ENCODE peak calls at places on chromosome 2, in eight cellular contexts. One of them, this sample, is unnamed.

GRCh38 chr2:135843671-135844070 is 6.7 kb upstream of the LCT start:
- DNase-seq in CD4-positive, alpha-beta memory T cell: no peak
- DNase-seq in right atrium auricular region: peak; percentile 5
- DNase-seq in GM23248: peak; percentile 59
- DNase-seq in PC-9: no peak
- DNase-seq in CD8-positive, alpha-beta memory T cell: no peak
- DNase-seq in NT2/D1: no peak
- DNase-seq in ovary: no peak
- DNase-seq in this sample: no peak

GRCh38 chr2:98027955-98028593 is 32.3 kb upstream of the TMEM131 start:
- DNase-seq in GM23248: peak; percentile 39
- DNase-seq in right atrium auricular region: no peak
- DNase-seq in ovary: no peak
- DNase-seq in CD8-positive, alpha-beta memory T cell: no peak
- DNase-seq in NT2/D1: peak; percentile 9
- DNase-seq in CD4-positive, alpha-beta memory T cell: no peak
- DNase-seq in PC-9: peak; percentile 39
- DNase-seq in this sample: no peak

GRCh38 chr2:12253167-12253778 is 463.5 kb upstream of the TRIB2 start:
- DNase-seq in CD8-positive, alpha-beta memory T cell: no peak
- DNase-seq in NT2/D1: no peak
- DNase-seq in CD4-positive, alpha-beta memory T cell: no peak
- DNase-seq in GM23248: no peak
- DNase-seq in right atrium auricular region: no peak
- DNase-seq in ovary: no peak
- DNase-seq in PC-9: no peak
- DNase-seq in this sample: no peak

GRCh38 chr2:179532890-179533289 is 268.3 kb upstream of the SESTD1 start:
- DNase-seq in NT2/D1: no peak
- DNase-seq in CD4-positive, alpha-beta memory T cell: no peak
- DNase-seq in CD8-positive, alpha-beta memory T cell: no peak
- DNase-seq in right atrium auricular region: no peak
- DNase-seq in ovary: no peak
- DNase-seq in GM23248: peak; percentile 13
- DNase-seq in PC-9: no peak
- DNase-seq in this sample: no peak

GRCh38 chr2:196101325-196101981 is 32.8 kb upstream of the DNAH7 start:
- DNase-seq in NT2/D1: no peak
- DNase-seq in ovary: no peak
- DNase-seq in GM23248: peak; percentile 61
- DNase-seq in right atrium auricular region: no peak
- DNase-seq in CD4-positive, alpha-beta memory T cell: no peak
- DNase-seq in PC-9: no peak
- DNase-seq in CD8-positive, alpha-beta memory T cell: no peak
- DNase-seq in this sample: no peak

GRCh38 chr2:43438342-43438741 is 157.5 kb downstream of the THADA start:
- DNase-seq in right atrium auricular region: no peak
- DNase-seq in CD8-positive, alpha-beta memory T cell: no peak
- DNase-seq in NT2/D1: no peak
- DNase-seq in ovary: no peak
- DNase-seq in GM23248: no peak
- DNase-seq in CD4-positive, alpha-beta memory T cell: no peak
- DNase-seq in PC-9: no peak
- DNase-seq in this sample: no peak

GRCh38 chr2:234355052-234355720 is 141.7 kb downstream of the ARL4C start:
- DNase-seq in right atrium auricular region: no peak
- DNase-seq in CD8-positive, alpha-beta memory T cell: no peak
- DNase-seq in ovary: no peak
- DNase-seq in GM23248: no peak
- DNase-seq in PC-9: no peak
- DNase-seq in NT2/D1: no peak
- DNase-seq in CD4-positive, alpha-beta memory T cell: no peak
- DNase-seq in this sample: no peak

GRCh38 chr2:38676681-38677080 is 10.8 kb downstream of the GALM start:
- DNase-seq in NT2/D1: no peak
- DNase-seq in right atrium auricular region: no peak
- DNase-seq in GM23248: no peak
- DNase-seq in PC-9: no peak
- DNase-seq in CD8-positive, alpha-beta memory T cell: no peak
- DNase-seq in CD4-positive, alpha-beta memory T cell: no peak
- DNase-seq in ovary: no peak
- DNase-seq in this sample: no peak

GRCh38 chr2:180604077-180604476 is 376.3 kb upstream of the UBE2E3 start:
- DNase-seq in GM23248: peak; percentile 19
- DNase-seq in CD4-positive, alpha-beta memory T cell: no peak
- DNase-seq in CD8-positive, alpha-beta memory T cell: no peak
- DNase-seq in right atrium auricular region: no peak
- DNase-seq in NT2/D1: peak; percentile 15
- DNase-seq in PC-9: no peak
- DNase-seq in ovary: no peak
- DNase-seq in this sample: no peak

GRCh38 chr2:213104089-213104902 is 47.1 kb downstream of the IKZF2 start:
- DNase-seq in CD8-positive, alpha-beta memory T cell: peak; percentile 43
- DNase-seq in NT2/D1: no peak
- DNase-seq in right atrium auricular region: no peak
- DNase-seq in ovary: no peak
- DNase-seq in PC-9: peak; percentile 12
- DNase-seq in CD4-positive, alpha-beta memory T cell: no peak
- DNase-seq in GM23248: no peak
- DNase-seq in this sample: no peak

GRCh38 chr2:160910681-160911080 is 249.5 kb upstream of the TANK start:
- DNase-seq in PC-9: no peak
- DNase-seq in GM23248: peak; percentile 95
- DNase-seq in CD8-positive, alpha-beta memory T cell: no peak
- DNase-seq in ovary: no peak
- DNase-seq in NT2/D1: no peak
- DNase-seq in right atrium auricular region: no peak
- DNase-seq in CD4-positive, alpha-beta memory T cell: no peak
- DNase-seq in this sample: no peak

GRCh38 chr2:105102963-105103421 is 65.1 kb downstream of the MRPS9 start:
- DNase-seq in PC-9: peak; percentile 64
- DNase-seq in CD4-positive, alpha-beta memory T cell: no peak
- DNase-seq in ovary: no peak
- DNase-seq in GM23248: peak; percentile 55
- DNase-seq in CD8-positive, alpha-beta memory T cell: no peak
- DNase-seq in NT2/D1: peak; percentile 85
- DNase-seq in right atrium auricular region: no peak
- DNase-seq in this sample: no peak

GRCh38 chr2:238428866-238429265 is 2.1 kb downstream of the ASB1 start:
- DNase-seq in PC-9: no peak
- DNase-seq in CD4-positive, alpha-beta memory T cell: no peak
- DNase-seq in NT2/D1: no peak
- DNase-seq in GM23248: no peak
- DNase-seq in ovary: no peak
- DNase-seq in CD8-positive, alpha-beta memory T cell: no peak
- DNase-seq in right atrium auricular region: no peak
- DNase-seq in this sample: no peak
- H3K4me3 ChIP-seq in PC-9: no peak overlapping the region
- H3K4me3 ChIP-seq in CD4-positive, alpha-beta memory T cell: no peak overlapping the region
- H3K4me3 ChIP-seq in NT2/D1: no peak overlapping the region
- H3K4me3 ChIP-seq in GM23248: peak overlapping the region; percentile 89
- H3K4me3 ChIP-seq in ovary: no peak overlapping the region
- H3K4me3 ChIP-seq in CD8-positive, alpha-beta memory T cell: no peak overlapping the region
- H3K4me3 ChIP-seq in right atrium auricular region: no peak overlapping the region
- H3K4me3 ChIP-seq in this sample: no peak overlapping the region

GRCh38 chr2:215826838-215827441 is 186.4 kb downstream of the MREG start:
- DNase-seq in CD4-positive, alpha-beta memory T cell: no peak
- DNase-seq in ovary: no peak
- DNase-seq in NT2/D1: no peak
- DNase-seq in GM23248: peak; percentile 56
- DNase-seq in CD8-positive, alpha-beta memory T cell: no peak
- DNase-seq in PC-9: no peak
- DNase-seq in right atrium auricular region: no peak
- DNase-seq in this sample: no peak

GRCh38 chr2:215829261-215829660 is 184.1 kb downstream of the MREG start:
- DNase-seq in CD4-positive, alpha-beta memory T cell: no peak
- DNase-seq in CD8-positive, alpha-beta memory T cell: no peak
- DNase-seq in ovary: no peak
- DNase-seq in NT2/D1: no peak
- DNase-seq in PC-9: no peak
- DNase-seq in GM23248: no peak
- DNase-seq in right atrium auricular region: no peak
- DNase-seq in this sample: no peak

GRCh38 chr2:215826376-215826775 is 187.0 kb downstream of the MREG start:
- DNase-seq in CD4-positive, alpha-beta memory T cell: no peak
- DNase-seq in PC-9: no peak
- DNase-seq in NT2/D1: no peak
- DNase-seq in right atrium auricular region: no peak
- DNase-seq in ovary: no peak
- DNase-seq in GM23248: peak; percentile 28
- DNase-seq in CD8-positive, alpha-beta memory T cell: no peak
- DNase-seq in this sample: no peak

GRCh38 chr2:215830313-215830712 is 183.0 kb downstream of the MREG start:
- DNase-seq in CD8-positive, alpha-beta memory T cell: no peak
- DNase-seq in CD4-positive, alpha-beta memory T cell: no peak
- DNase-seq in PC-9: peak; percentile 49
- DNase-seq in right atrium auricular region: peak; percentile 85
- DNase-seq in NT2/D1: no peak
- DNase-seq in GM23248: peak; percentile 93
- DNase-seq in ovary: peak; percentile 30
- DNase-seq in this sample: no peak

GRCh38 chr2:215828528-215829184 is 184.7 kb downstream of the MREG start:
- DNase-seq in NT2/D1: peak; percentile 72
- DNase-seq in GM23248: peak; percentile 74
- DNase-seq in CD4-positive, alpha-beta memory T cell: peak; percentile 36
- DNase-seq in PC-9: peak; percentile 65
- DNase-seq in right atrium auricular region: peak; percentile 69
- DNase-seq in CD8-positive, alpha-beta memory T cell: peak; percentile 30
- DNase-seq in ovary: peak; percentile 65
- DNase-seq in this sample: peak; percentile 56
- H3K4me1 ChIP-seq in NT2/D1: no peaks in the 10 kb centered on the region
- H3K4me1 ChIP-seq in GM23248: peaks cover 76% of the 10 kb centered on the region
- H3K4me1 ChIP-seq in CD4-positive, alpha-beta memory T cell: no peaks in the 10 kb centered on the region
- H3K4me1 ChIP-seq in PC-9: peaks cover 50% of the 10 kb centered on the region
- H3K4me1 ChIP-seq in right atrium auricular region: peaks cover 5% of the 10 kb centered on the region
- H3K4me1 ChIP-seq in CD8-positive, alpha-beta memory T cell: no peaks in the 10 kb centered on the region
- H3K4me1 ChIP-seq in ovary: peaks cover 6% of the 10 kb centered on the region
- H3K4me1 ChIP-seq in this sample: peaks cover 17% of the 10 kb centered on the region

DNA sequence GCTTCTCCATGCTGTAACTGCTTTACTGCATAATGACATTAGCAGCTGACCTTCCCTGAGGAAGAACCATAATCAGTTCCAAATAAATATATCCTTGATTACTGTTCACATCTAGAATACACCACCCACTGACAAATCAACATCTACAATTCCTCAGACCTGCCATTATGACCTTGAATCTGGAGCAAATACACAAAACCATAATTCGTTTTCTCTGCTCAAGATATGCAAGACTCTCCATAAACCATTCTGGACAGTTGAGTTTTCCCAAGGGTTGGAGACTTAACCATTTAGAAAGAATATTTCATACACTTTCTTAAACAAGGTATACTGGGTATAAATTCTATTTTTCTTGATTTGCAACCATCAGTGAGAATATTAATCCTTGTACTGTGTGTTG is 11.8 kb downstream of the C2orf76 start:
- DNase-seq in CD4-positive, alpha-beta memory T cell: no peak
- DNase-seq in CD8-positive, alpha-beta memory T cell: no peak
- DNase-seq in right atrium auricular region: no peak
- DNase-seq in ovary: no peak
- DNase-seq in PC-9: no peak
- DNase-seq in NT2/D1: no peak
- DNase-seq in GM23248: no peak
- DNase-seq in this sample: no peak
- H3K4me3 ChIP-seq in CD4-positive, alpha-beta memory T cell: no peak overlapping the region
- H3K4me3 ChIP-seq in CD8-positive, alpha-beta memory T cell: no peak overlapping the region
- H3K4me3 ChIP-seq in right atrium auricular region: no peak overlapping the region
- H3K4me3 ChIP-seq in ovary: no peak overlapping the region
- H3K4me3 ChIP-seq in PC-9: no peak overlapping the region
- H3K4me3 ChIP-seq in NT2/D1: no peak overlapping the region
- H3K4me3 ChIP-seq in GM23248: no peak overlapping the region
- H3K4me3 ChIP-seq in this sample: no peak overlapping the region

GRCh38 chr2:26245231-26245732 is 543 bp downstream of the HADHB start:
- DNase-seq in GM23248: peak; percentile 74
- DNase-seq in CD8-positive, alpha-beta memory T cell: no peak
- DNase-seq in ovary: no peak
- DNase-seq in CD4-positive, alpha-beta memory T cell: no peak
- DNase-seq in PC-9: peak; percentile 28
- DNase-seq in NT2/D1: no peak
- DNase-seq in right atrium auricular region: no peak
- DNase-seq in this sample: peak; percentile 77

GRCh38 chr2:26241928-26242436 is 2.5 kb downstream of the HADHA start:
- DNase-seq in PC-9: no peak
- DNase-seq in NT2/D1: no peak
- DNase-seq in CD8-positive, alpha-beta memory T cell: no peak
- DNase-seq in right atrium auricular region: no peak
- DNase-seq in ovary: no peak
- DNase-seq in GM23248: no peak
- DNase-seq in CD4-positive, alpha-beta memory T cell: no peak
- DNase-seq in this sample: no peak

GRCh38 chr2:26244479-26245230 is at the start of the genes HADHA and HADHB:
- DNase-seq in NT2/D1: peak; percentile 90
- DNase-seq in CD8-positive, alpha-beta memory T cell: peak; percentile 91
- DNase-seq in GM23248: peak; percentile 94
- DNase-seq in right atrium auricular region: peak; percentile 92
- DNase-seq in CD4-positive, alpha-beta memory T cell: peak; percentile 88
- DNase-seq in ovary: peak; percentile 90
- DNase-seq in PC-9: peak; percentile 91
- DNase-seq in this sample: peak; percentile 92

GRCh38 chr2:26245810-26246209 is 1.1 kb downstream of the HADHB start:
- DNase-seq in PC-9: no peak
- DNase-seq in CD8-positive, alpha-beta memory T cell: no peak
- DNase-seq in ovary: no peak
- DNase-seq in GM23248: peak; percentile 45
- DNase-seq in NT2/D1: no peak
- DNase-seq in right atrium auricular region: no peak
- DNase-seq in CD4-positive, alpha-beta memory T cell: no peak
- DNase-seq in this sample: no peak

GRCh38 chr2:26243643-26244478 is 571 bp downstream of the HADHA start:
- DNase-seq in ovary: no peak
- DNase-seq in CD8-positive, alpha-beta memory T cell: no peak
- DNase-seq in right atrium auricular region: no peak
- DNase-seq in CD4-positive, alpha-beta memory T cell: peak; percentile 31
- DNase-seq in NT2/D1: no peak
- DNase-seq in PC-9: no peak
- DNase-seq in GM23248: peak; percentile 58
- DNase-seq in this sample: no peak
- H3K4me1 ChIP-seq in ovary: peaks cover 15% of the 10 kb centered on the region
- H3K4me1 ChIP-seq in CD8-positive, alpha-beta memory T cell: peaks cover 42% of the 10 kb centered on the region
- H3K4me1 ChIP-seq in right atrium auricular region: peaks cover 55% of the 10 kb centered on the region
- H3K4me1 ChIP-seq in CD4-positive, alpha-beta memory T cell: peaks cover 47% of the 10 kb centered on the region
- H3K4me1 ChIP-seq in NT2/D1: no peaks in the 10 kb centered on the region
- H3K4me1 ChIP-seq in PC-9: peaks cover 41% of the 10 kb centered on the region
- H3K4me1 ChIP-seq in GM23248: peaks cover 34% of the 10 kb centered on the region
- H3K4me1 ChIP-seq in this sample: peaks cover 31% of the 10 kb centered on the region

DNA sequence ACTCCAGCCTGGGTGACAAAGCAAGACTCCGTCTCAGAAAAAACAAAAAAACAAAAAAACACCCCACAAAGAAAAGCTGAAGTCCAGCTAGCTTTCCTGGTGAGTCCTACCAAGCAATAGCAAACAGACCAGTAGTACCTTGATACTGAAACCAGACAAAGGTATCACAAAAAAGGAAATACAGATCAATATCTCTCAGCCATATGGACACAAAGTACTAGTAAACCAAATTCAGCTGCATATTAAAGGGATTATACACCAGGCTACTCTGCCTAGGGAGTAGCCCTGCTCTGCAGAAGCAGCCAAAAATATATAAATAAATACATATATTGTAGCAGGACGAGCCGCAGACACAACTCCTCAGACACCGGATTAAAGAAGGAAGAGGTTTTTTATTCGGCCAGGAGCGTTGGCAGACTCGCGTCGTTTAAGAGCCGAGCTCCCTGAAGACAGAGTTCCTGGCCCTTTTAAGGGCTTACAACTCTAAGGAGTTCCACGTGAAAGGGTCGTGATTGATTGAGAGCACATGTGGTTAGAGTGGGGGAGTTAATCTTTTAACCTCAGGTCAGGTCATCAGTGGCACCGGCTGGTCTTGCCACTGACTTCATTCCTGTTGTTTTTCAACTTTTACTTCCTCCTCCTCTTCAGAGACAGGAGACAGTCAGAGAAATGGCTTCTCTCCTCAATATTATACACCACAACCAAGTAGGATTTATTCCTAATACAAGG is 38.4 kb upstream of the DTNB start:
- DNase-seq in GM23248: no peak
- DNase-seq in NT2/D1: no peak
- DNase-seq in CD8-positive, alpha-beta memory T cell: no peak
- DNase-seq in CD4-positive, alpha-beta memory T cell: no peak
- DNase-seq in ovary: no peak
- DNase-seq in PC-9: no peak
- DNase-seq in right atrium auricular region: no peak
- DNase-seq in this sample: no peak
- H3K4me3 ChIP-seq in GM23248: peak overlapping the region; percentile 14
- H3K4me3 ChIP-seq in NT2/D1: no peak overlapping the region
- H3K4me3 ChIP-seq in CD8-positive, alpha-beta memory T cell: no peak overlapping the region
- H3K4me3 ChIP-seq in CD4-positive, alpha-beta memory T cell: no peak overlapping the region
- H3K4me3 ChIP-seq in ovary: no peak overlapping the region
- H3K4me3 ChIP-seq in PC-9: no peak overlapping the region
- H3K4me3 ChIP-seq in right atrium auricular region: no peak overlapping the region
- H3K4me3 ChIP-seq in this sample: no peak overlapping the region